ENCODE peak calls at places on chromosomes 11 and 22, in four cellular contexts. S is H9, T is IMR-90, N is mesenchymal stem cell. A is an unnamed sample.

GRCh38 chr11:118064956-118065355 is 11.9 kb upstream of the TMPRSS4 start:
- DNase-seq in T (no peak), N (no peak), S (no peak), A (no peak)

GRCh38 chr22:28907311-28908008 is 24.1 kb downstream of the ZNRF3 start:
- DNase-seq in T (peak), N (no peak), S (no peak), A (no peak)

GRCh38 chr22:20024225-20025087 is 3.5 kb downstream of the TANGO2 start:
- DNase-seq in N (no peak), S (no peak), T (no peak), A (no peak)

GRCh38 chr11:125365196-125365931 is 130.7 kb downstream of the FEZ1 start:
- DNase-seq in S (no peak), N (no peak), T (no peak), A (no peak)

GRCh38 chr22:27554106-27554814 is 247.3 kb downstream of the MN1 start:
- DNase-seq in N (peak), S (no peak), T (peak), A (no peak)

GRCh38 chr11:31943056-31943780 is 132.1 kb upstream of the PAX6 start:
- DNase-seq in T (no peak), N (no peak), S (no peak), A (no peak)

GRCh38 chr11:129248618-129249017 is 56.5 kb upstream of the ARHGAP32 start:
- DNase-seq in N (peak), S (no peak), T (peak), A (no peak)

GRCh38 chr11:63635762-63636465 is 21.7 kb upstream of the PLAAT3 start:
- DNase-seq in T (peak), N (peak), S (peak), A (peak)

GRCh38 chr11:116412118-116412889 is 360.5 kb downstream of the BUD13 start:
- DNase-seq in S (no peak), N (no peak), T (no peak), A (no peak)

GRCh38 chr11:69317401-69318092 is 23.6 kb downstream of the MYEOV start:
- DNase-seq in T (peak), N (peak), S (no peak), A (no peak)

GRCh38 chr11:32034149-32034548 is 56.7 kb upstream of the RCN1 start:
- DNase-seq in T (peak), S (no peak), N (peak), A (no peak)

GRCh38 chr11:34959770-34960169 is 43.4 kb downstream of the PDHX start:
- DNase-seq in T (no peak), N (no peak), S (no peak), A (no peak)

GRCh38 chr22:27242917-27243589 is 558.5 kb downstream of the MN1 start:
- DNase-seq in N (no peak), S (no peak), T (no peak), A (no peak)

GRCh38 chr11:112612283-112612849 is 348.9 kb upstream of the NCAM1 start:
- DNase-seq in N (no peak), S (peak), T (no peak), A (no peak)

GRCh38 chr22:23856721-23857605 is 712 bp upstream of the SLC2A11 start:
- DNase-seq in N (peak), S (peak), T (peak), A (peak)

GRCh38 chr22:24513706-24514240 is 18.6 kb downstream of the UPB1 start:
- DNase-seq in S (no peak), T (no peak), N (no peak), A (no peak)

GRCh38 chr22:30127749-30128166 is 47.5 kb downstream of the HORMAD2 start:
- DNase-seq in N (no peak), T (peak), S (no peak), A (no peak)

GRCh38 chr11:46050065-46050464 is 71.2 kb downstream of the PHF21A start:
- DNase-seq in N (peak), S (peak), T (peak), A (peak)

GRCh38 chr11:62555464-62556092 is 9.0 kb upstream of the AHNAK start:
- DNase-seq in S (no peak), T (peak), N (no peak), A (no peak)

GRCh38 chr22:24338701-24339451 is 68.2 kb downstream of the SPECC1L start:
- DNase-seq in S (no peak), N (peak), T (peak), A (peak)

GRCh38 chr11:59208956-59209355 is 3.8 kb downstream of the MPEG1 start:
- DNase-seq in S (no peak), T (peak), N (no peak), A (no peak)

GRCh38 chr11:124776865-124777645 is 15.0 kb upstream of the ESAM start:
- DNase-seq in N (no peak), T (no peak), S (no peak), A (no peak)

GRCh38 chr11:3046190-3046589 is 11.0 kb downstream of the CARS1 start:
- DNase-seq in N (no peak), T (no peak), S (peak), A (no peak)

GRCh38 chr11:111194789-111195188 is 50.7 kb upstream of the POU2AF2 start:
- DNase-seq in S (no peak), T (no peak), N (no peak), A (no peak)

GRCh38 chr11:46356911-46357482 is 9.7 kb downstream of the DGKZ start:
- DNase-seq in N (peak), T (peak), S (no peak), A (no peak)

GRCh38 chr11:3831378-3832239 is 9.2 kb downstream of the RHOG start:
- DNase-seq in N (no peak), S (no peak), T (no peak), A (no peak)

GRCh38 chr11:64743591-64744543 is at the start of gene RASGRP2:
- DNase-seq in N (peak), S (peak), T (no peak), A (no peak)

GRCh38 chr22:28893810-28894209 is 10.4 kb downstream of the ZNRF3 start:
- DNase-seq in N (no peak), T (no peak), S (no peak), A (no peak)

GRCh38 chr11:131240421-131240820 is 130.0 kb upstream of the NTM start:
- DNase-seq in T (no peak), S (no peak), N (no peak), A (no peak)

GRCh38 chr11:79087957-79088318 is 352.9 kb downstream of the TENM4 start:
- DNase-seq in S (no peak), N (peak), T (no peak), A (no peak)

GRCh38 chr22:19663821-19664325 is 50.4 kb upstream of the SEPTIN5 start:
- DNase-seq in N (peak), S (no peak), T (peak), A (no peak)

GRCh38 chr22:43541462-43542407 is 129.9 kb downstream of the MPPED1 start:
- DNase-seq in T (no peak), S (peak), N (no peak), A (no peak)

GRCh38 chr11:108775324-108775723 is 110.5 kb downstream of the DDX10 start:
- DNase-seq in T (no peak), N (no peak), S (no peak), A (no peak)

GRCh38 chr11:2565447-2566222 is 120.8 kb downstream of the KCNQ1 start:
- DNase-seq in S (no peak), N (no peak), T (no peak), A (no peak)

GRCh38 chr11:66052664-66052982 is 459 bp downstream of the SF3B2 start:
- DNase-seq in S (no peak), N (no peak), T (no peak), A (no peak)
- H3K4ac ChIP-seq in S (no peak), N (peak), T (peak), A (peak)

GRCh38 chr22:39471421-39472141 is 14.8 kb downstream of the MGAT3 start:
- DNase-seq in N (peak), T (peak), S (no peak), A (no peak)
- H3K4ac ChIP-seq in N (peak), T (peak), S (no peak), A (no peak)

GRCh38 chr11:67353317-67354313 is at the start of gene POLD4:
- DNase-seq in T (peak), N (peak), S (peak), A (peak)

GRCh38 chr11:67355023-67355793 is 1.9 kb upstream of the POLD4 start:
- DNase-seq in T (no peak), N (no peak), S (no peak), A (no peak)

GRCh38 chr11:67351275-67352005 is 1.9 kb downstream of the POLD4 start:
- DNase-seq in S (peak), T (peak), N (peak), A (no peak)

GRCh38 chr11:67354314-67355022 is 1.1 kb upstream of the POLD4 start:
- DNase-seq in N (peak), T (peak), S (peak), A (no peak)

DNA sequence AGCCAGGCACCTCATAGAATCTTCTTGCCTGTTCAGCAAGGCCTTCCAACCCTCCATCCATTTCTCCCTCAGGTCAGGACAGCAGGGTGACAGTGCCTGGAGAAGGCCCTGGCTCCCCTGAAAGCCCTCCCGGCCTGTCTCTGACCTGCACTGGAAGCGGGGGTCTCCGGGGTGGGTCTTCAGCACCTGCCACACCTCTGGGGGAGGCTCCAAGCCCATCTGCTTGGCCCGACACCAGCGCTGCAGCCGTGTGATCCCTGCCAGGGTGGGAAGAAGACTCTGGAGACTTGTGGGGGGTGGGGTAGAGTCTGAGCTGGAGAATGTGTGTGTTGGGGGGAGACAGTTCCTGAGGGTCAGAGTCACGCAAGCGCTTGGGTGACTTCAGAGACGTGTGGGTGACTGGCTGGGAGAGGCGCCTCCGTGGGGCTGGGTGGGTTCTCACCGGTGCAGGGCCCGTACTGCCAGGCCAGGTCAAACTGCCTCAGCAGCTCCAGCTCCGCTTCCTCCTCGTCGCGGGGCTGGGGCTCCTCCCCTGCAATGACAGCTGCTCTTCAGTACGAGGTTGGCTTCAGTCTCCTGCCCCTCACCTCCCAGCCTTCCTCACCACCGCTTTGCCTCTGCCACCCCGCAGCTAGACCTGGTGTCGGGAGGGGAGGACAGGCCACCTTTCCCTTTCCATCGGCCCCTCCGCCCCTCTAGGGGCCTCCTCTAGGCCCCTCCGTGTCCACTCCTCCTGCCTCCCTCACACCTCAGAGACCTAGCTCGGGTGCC is 615 bp downstream of the POLD4 start:
- DNase-seq in N (no peak), S (peak), T (no peak), A (no peak)
- H3K4ac ChIP-seq in N (peak), S (no peak), T (peak), A (no peak)

DNA sequence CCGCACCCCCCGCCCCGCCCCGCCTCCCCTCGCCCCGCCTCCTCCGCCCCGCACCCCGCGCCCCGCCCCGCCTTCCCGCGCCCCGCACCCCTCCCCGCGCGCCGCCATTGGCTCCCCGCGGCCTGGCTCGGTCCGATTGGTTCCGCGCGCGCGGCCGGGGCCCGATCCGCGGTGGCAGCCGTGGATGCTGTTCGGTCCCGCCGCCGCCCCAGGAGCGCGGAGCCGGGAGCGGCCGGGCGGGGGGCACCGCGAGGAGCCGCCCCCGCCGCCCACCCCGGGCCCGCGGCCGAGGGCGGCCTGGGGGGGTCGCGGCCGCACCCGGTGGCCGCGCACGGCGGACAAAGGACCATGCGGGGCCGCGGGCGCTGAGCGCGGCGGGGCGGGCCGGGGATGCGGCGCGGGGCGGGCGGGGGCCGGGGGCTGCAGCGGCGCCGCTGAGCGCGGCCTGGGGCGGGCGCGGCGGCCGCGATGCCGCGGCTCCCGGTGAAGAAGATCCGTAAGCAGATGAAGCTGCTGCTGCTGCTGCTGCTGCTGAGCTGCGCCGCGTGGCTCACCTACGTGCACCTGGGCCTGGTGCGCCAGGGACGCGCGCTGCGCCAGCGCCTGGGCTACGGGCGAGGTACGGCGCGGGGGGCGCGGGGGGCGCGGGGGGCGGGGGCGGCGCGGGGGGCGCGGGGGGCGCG is at the start of gene B4GALNT4:
- DNase-seq in N (peak), S (no peak), T (peak), A (no peak)
- H3K4ac ChIP-seq in N (peak), S (no peak), T (no peak), A (peak)

GRCh38 chr11:57641011-57641410 is 8.7 kb downstream of the YPEL4 start:
- DNase-seq in N (peak), T (no peak), S (peak), A (no peak)
- H3K4ac ChIP-seq in N (no peak), T (no peak), S (no peak), A (no peak)

GRCh38 chr22:46250783-46251125 is 661 bp upstream of the CDPF1 start:
- DNase-seq in N (no peak), S (peak), T (no peak), A (no peak)
- H3K4ac ChIP-seq in N (peak), S (no peak), T (peak), A (peak)

GRCh38 chr22:45469573-45470383 is 32.9 kb upstream of the FBLN1 start:
- DNase-seq in S (no peak), N (no peak), T (no peak), A (no peak)
- H3K4ac ChIP-seq in S (no peak), N (peak), T (peak), A (no peak)